ENCODE peak calls at places on chromosomes 16 and 17, in eight cellular contexts. One of them, this sample, is unnamed.

GRCh38 chr17:78888911-78889496 is 14.0 kb downstream of the CEP295NL start:
- DNase-seq in HCT116: no peak
- DNase-seq in nephron progenitor cell: no peak
- DNase-seq in HuH-7.5: no peak
- DNase-seq in GM23338: no peak
- DNase-seq in NCI-H1092: no peak
- DNase-seq in lower leg skin: no peak
- DNase-seq in posterior vena cava: no peak
- DNase-seq in this sample: no peak

GRCh38 chr16:78205506-78205905 is 106.1 kb downstream of the WWOX start:
- DNase-seq in HCT116: no peak
- DNase-seq in nephron progenitor cell: no peak
- DNase-seq in HuH-7.5: no peak
- DNase-seq in GM23338: no peak
- DNase-seq in NCI-H1092: no peak
- DNase-seq in lower leg skin: no peak
- DNase-seq in posterior vena cava: no peak
- DNase-seq in this sample: no peak

GRCh38 chr16:30786115-30786935 is 680 bp downstream of the ZNF629 start:
- DNase-seq in HCT116: no peak
- DNase-seq in nephron progenitor cell: peak; percentile 68
- DNase-seq in HuH-7.5: peak; percentile 77
- DNase-seq in GM23338: peak; percentile 72
- DNase-seq in NCI-H1092: peak; percentile 7
- DNase-seq in lower leg skin: no peak
- DNase-seq in posterior vena cava: peak; percentile 88
- DNase-seq in this sample: peak; percentile 41

GRCh38 chr16:27253526-27253930 is 15.0 kb downstream of the NSMCE1 start:
- DNase-seq in HCT116: peak; percentile 65
- DNase-seq in nephron progenitor cell: no peak
- DNase-seq in HuH-7.5: no peak
- DNase-seq in GM23338: no peak
- DNase-seq in NCI-H1092: no peak
- DNase-seq in lower leg skin: no peak
- DNase-seq in posterior vena cava: peak; percentile 23
- DNase-seq in this sample: no peak

GRCh38 chr16:57618306-57619132 is 9.9 kb upstream of the ADGRG1 start:
- DNase-seq in HCT116: no peak
- DNase-seq in nephron progenitor cell: no peak
- DNase-seq in HuH-7.5: no peak
- DNase-seq in GM23338: no peak
- DNase-seq in NCI-H1092: no peak
- DNase-seq in lower leg skin: peak; percentile 92
- DNase-seq in posterior vena cava: peak; percentile 56
- DNase-seq in this sample: peak; percentile 64

GRCh38 chr17:57090560-57091185 is 5.6 kb downstream of the AKAP1 start:
- DNase-seq in HCT116: no peak
- DNase-seq in nephron progenitor cell: no peak
- DNase-seq in HuH-7.5: no peak
- DNase-seq in GM23338: no peak
- DNase-seq in NCI-H1092: no peak
- DNase-seq in lower leg skin: no peak
- DNase-seq in posterior vena cava: no peak
- DNase-seq in this sample: no peak

GRCh38 chr17:82491196-82491530 is 28.4 kb upstream of the FOXK2 start:
- DNase-seq in HCT116: no peak
- DNase-seq in nephron progenitor cell: no peak
- DNase-seq in HuH-7.5: no peak
- DNase-seq in GM23338: no peak
- DNase-seq in NCI-H1092: no peak
- DNase-seq in lower leg skin: no peak
- DNase-seq in posterior vena cava: no peak
- DNase-seq in this sample: no peak

GRCh38 chr17:58728831-58729230 is 26.8 kb upstream of the PPM1E start:
- DNase-seq in HCT116: no peak
- DNase-seq in nephron progenitor cell: no peak
- DNase-seq in HuH-7.5: no peak
- DNase-seq in GM23338: no peak
- DNase-seq in NCI-H1092: no peak
- DNase-seq in lower leg skin: no peak
- DNase-seq in posterior vena cava: no peak
- DNase-seq in this sample: no peak

GRCh38 chr17:77375917-77376651 is 235.3 kb downstream of the SEC14L1 start:
- DNase-seq in HCT116: no peak
- DNase-seq in nephron progenitor cell: peak; percentile 57
- DNase-seq in HuH-7.5: no peak
- DNase-seq in GM23338: no peak
- DNase-seq in NCI-H1092: no peak
- DNase-seq in lower leg skin: no peak
- DNase-seq in posterior vena cava: no peak
- DNase-seq in this sample: peak; percentile 45

GRCh38 chr17:76261421-76262215 is 3.5 kb upstream of the UBALD2 start:
- DNase-seq in HCT116: no peak
- DNase-seq in nephron progenitor cell: no peak
- DNase-seq in HuH-7.5: no peak
- DNase-seq in GM23338: no peak
- DNase-seq in NCI-H1092: no peak
- DNase-seq in lower leg skin: no peak
- DNase-seq in posterior vena cava: no peak
- DNase-seq in this sample: no peak

GRCh38 chr17:48728232-48729231 is at the start of gene HOXB13:
- DNase-seq in HCT116: peak; percentile 75
- DNase-seq in nephron progenitor cell: peak; percentile 74
- DNase-seq in HuH-7.5: no peak
- DNase-seq in GM23338: peak; percentile 77
- DNase-seq in NCI-H1092: no peak
- DNase-seq in lower leg skin: no peak
- DNase-seq in posterior vena cava: no peak
- DNase-seq in this sample: peak; percentile 37

GRCh38 chr16:88722784-88723506 is 16.6 kb downstream of the CTU2 start:
- DNase-seq in HCT116: no peak
- DNase-seq in nephron progenitor cell: no peak
- DNase-seq in HuH-7.5: no peak
- DNase-seq in GM23338: peak; percentile 46
- DNase-seq in NCI-H1092: no peak
- DNase-seq in lower leg skin: no peak
- DNase-seq in posterior vena cava: no peak
- DNase-seq in this sample: no peak

GRCh38 chr16:66677179-66677578 is 19.4 kb downstream of the CMTM4 start:
- DNase-seq in HCT116: no peak
- DNase-seq in nephron progenitor cell: no peak
- DNase-seq in HuH-7.5: no peak
- DNase-seq in GM23338: no peak
- DNase-seq in NCI-H1092: no peak
- DNase-seq in lower leg skin: peak; percentile 54
- DNase-seq in posterior vena cava: no peak
- DNase-seq in this sample: no peak

GRCh38 chr16:29025218-29025617 is 40.4 kb downstream of the LAT start:
- DNase-seq in HCT116: no peak
- DNase-seq in nephron progenitor cell: no peak
- DNase-seq in HuH-7.5: no peak
- DNase-seq in GM23338: no peak
- DNase-seq in NCI-H1092: no peak
- DNase-seq in lower leg skin: no peak
- DNase-seq in posterior vena cava: no peak
- DNase-seq in this sample: no peak

GRCh38 chr17:75471207-75471606 is 14.8 kb downstream of the TMEM94 start:
- DNase-seq in HCT116: no peak
- DNase-seq in nephron progenitor cell: no peak
- DNase-seq in HuH-7.5: no peak
- DNase-seq in GM23338: no peak
- DNase-seq in NCI-H1092: no peak
- DNase-seq in lower leg skin: no peak
- DNase-seq in posterior vena cava: no peak
- DNase-seq in this sample: no peak

GRCh38 chr16:635573-636205 is 416 bp downstream of the METTL26 start:
- DNase-seq in HCT116: no peak
- DNase-seq in nephron progenitor cell: no peak
- DNase-seq in HuH-7.5: no peak
- DNase-seq in GM23338: no peak
- DNase-seq in NCI-H1092: no peak
- DNase-seq in lower leg skin: no peak
- DNase-seq in posterior vena cava: no peak
- DNase-seq in this sample: no peak

GRCh38 chr17:35257080-35257701 is 14.3 kb downstream of the SLFN5 start:
- DNase-seq in HCT116: peak; percentile 59
- DNase-seq in nephron progenitor cell: no peak
- DNase-seq in HuH-7.5: no peak
- DNase-seq in GM23338: peak; percentile 6
- DNase-seq in NCI-H1092: peak; percentile 12
- DNase-seq in lower leg skin: no peak
- DNase-seq in posterior vena cava: no peak
- DNase-seq in this sample: peak; percentile 89

GRCh38 chr17:44130693-44131349 is 7.4 kb upstream of the HDAC5 start:
- DNase-seq in HCT116: no peak
- DNase-seq in nephron progenitor cell: no peak
- DNase-seq in HuH-7.5: no peak
- DNase-seq in GM23338: no peak
- DNase-seq in NCI-H1092: no peak
- DNase-seq in lower leg skin: no peak
- DNase-seq in posterior vena cava: no peak
- DNase-seq in this sample: no peak

GRCh38 chr16:15607700-15608396 is 35.1 kb downstream of the MARF1 start:
- DNase-seq in HCT116: no peak
- DNase-seq in nephron progenitor cell: no peak
- DNase-seq in HuH-7.5: no peak
- DNase-seq in GM23338: no peak
- DNase-seq in NCI-H1092: no peak
- DNase-seq in lower leg skin: no peak
- DNase-seq in posterior vena cava: no peak
- DNase-seq in this sample: no peak

GRCh38 chr16:81088836-81089235 is 7.4 kb downstream of the GCSH start:
- DNase-seq in HCT116: no peak
- DNase-seq in nephron progenitor cell: no peak
- DNase-seq in HuH-7.5: no peak
- DNase-seq in GM23338: no peak
- DNase-seq in NCI-H1092: no peak
- DNase-seq in lower leg skin: no peak
- DNase-seq in posterior vena cava: no peak
- DNase-seq in this sample: no peak

GRCh38 chr17:75475144-75475835 is 18.9 kb downstream of the TMEM94 start:
- DNase-seq in HCT116: no peak
- DNase-seq in nephron progenitor cell: no peak
- DNase-seq in HuH-7.5: no peak
- DNase-seq in GM23338: no peak
- DNase-seq in NCI-H1092: no peak
- DNase-seq in lower leg skin: no peak
- DNase-seq in posterior vena cava: no peak
- DNase-seq in this sample: no peak

GRCh38 chr17:21445091-21445650 is 69.0 kb downstream of the KCNJ12 start:
- DNase-seq in HCT116: no peak
- DNase-seq in nephron progenitor cell: no peak
- DNase-seq in HuH-7.5: no peak
- DNase-seq in GM23338: no peak
- DNase-seq in NCI-H1092: no peak
- DNase-seq in lower leg skin: no peak
- DNase-seq in posterior vena cava: no peak
- DNase-seq in this sample: no peak

GRCh38 chr17:43327421-43327820 is 71.4 kb upstream of the ARL4D start:
- DNase-seq in HCT116: no peak
- DNase-seq in nephron progenitor cell: no peak
- DNase-seq in HuH-7.5: no peak
- DNase-seq in GM23338: no peak
- DNase-seq in NCI-H1092: no peak
- DNase-seq in lower leg skin: no peak
- DNase-seq in posterior vena cava: no peak
- DNase-seq in this sample: no peak

GRCh38 chr16:24070851-24071250 is 185.3 kb upstream of the CACNG3 start:
- DNase-seq in HCT116: peak; percentile 43
- DNase-seq in nephron progenitor cell: peak; percentile 41
- DNase-seq in HuH-7.5: peak; percentile 41
- DNase-seq in GM23338: peak; percentile 89
- DNase-seq in NCI-H1092: peak; percentile 35
- DNase-seq in lower leg skin: no peak
- DNase-seq in posterior vena cava: no peak
- DNase-seq in this sample: no peak

GRCh38 chr17:70172449-70172848 is 3.1 kb downstream of the KCNJ2 start:
- DNase-seq in HCT116: no peak
- DNase-seq in nephron progenitor cell: no peak
- DNase-seq in HuH-7.5: no peak
- DNase-seq in GM23338: no peak
- DNase-seq in NCI-H1092: no peak
- DNase-seq in lower leg skin: no peak
- DNase-seq in posterior vena cava: no peak
- DNase-seq in this sample: no peak

GRCh38 chr16:4214215-4214621 is 27.7 kb downstream of the SRL start:
- DNase-seq in HCT116: peak; percentile 19
- DNase-seq in nephron progenitor cell: no peak
- DNase-seq in HuH-7.5: no peak
- DNase-seq in GM23338: no peak
- DNase-seq in NCI-H1092: no peak
- DNase-seq in lower leg skin: no peak
- DNase-seq in posterior vena cava: no peak
- DNase-seq in this sample: peak; percentile 37

GRCh38 chr17:49861150-49861884 is 13.4 kb upstream of the TAC4 start:
- DNase-seq in HCT116: no peak
- DNase-seq in nephron progenitor cell: peak; percentile 78
- DNase-seq in HuH-7.5: peak; percentile 65
- DNase-seq in GM23338: peak; percentile 68
- DNase-seq in NCI-H1092: no peak
- DNase-seq in lower leg skin: no peak
- DNase-seq in posterior vena cava: peak; percentile 64
- DNase-seq in this sample: no peak

This sample was measured in stomach.